ENCODE peak calls at places on chromosomes 2 and 18, in seven cellular contexts. One of them, this sample, is unnamed.

GRCh38 chr2:230898016-230898415 is 27.0 kb downstream of the GPR55 start:
- DNase-seq in AG04449: no peak
- DNase-seq in B cell: no peak
- DNase-seq in CD8-positive, alpha-beta T cell: peak; percentile 46
- DNase-seq in cardiac muscle cell: no peak
- DNase-seq in MCF 10A: no peak
- DNase-seq in OCI-LY7: no peak
- DNase-seq in this sample: no peak

GRCh38 chr2:55109219-55109891 is 59.1 kb upstream of the RTN4 start:
- DNase-seq in B cell: no peak
- DNase-seq in MCF 10A: peak; percentile 79
- DNase-seq in cardiac muscle cell: no peak
- DNase-seq in OCI-LY7: no peak
- DNase-seq in AG04449: no peak
- DNase-seq in CD8-positive, alpha-beta T cell: no peak
- DNase-seq in this sample: no peak

GRCh38 chr2:165007162-165007744 is 51.9 kb upstream of the SLC38A11 start:
- DNase-seq in cardiac muscle cell: no peak
- DNase-seq in MCF 10A: no peak
- DNase-seq in CD8-positive, alpha-beta T cell: no peak
- DNase-seq in OCI-LY7: no peak
- DNase-seq in AG04449: no peak
- DNase-seq in B cell: no peak
- DNase-seq in this sample: no peak

GRCh38 chr2:169734172-169734847 is 678 bp downstream of the KLHL23 start:
- DNase-seq in CD8-positive, alpha-beta T cell: no peak
- DNase-seq in cardiac muscle cell: peak; percentile 69
- DNase-seq in B cell: peak; percentile 27
- DNase-seq in AG04449: no peak
- DNase-seq in MCF 10A: peak; percentile 27
- DNase-seq in OCI-LY7: no peak
- DNase-seq in this sample: peak; percentile 15

GRCh38 chr2:85697096-85697495 is 2.9 kb downstream of the GNLY start:
- DNase-seq in B cell: no peak
- DNase-seq in OCI-LY7: no peak
- DNase-seq in cardiac muscle cell: no peak
- DNase-seq in MCF 10A: no peak
- DNase-seq in CD8-positive, alpha-beta T cell: peak; percentile 42
- DNase-seq in AG04449: no peak
- DNase-seq in this sample: no peak

GRCh38 chr2:239278941-239279365 is 121.9 kb downstream of the HDAC4 start:
- DNase-seq in AG04449: no peak
- DNase-seq in MCF 10A: peak; percentile 63
- DNase-seq in B cell: no peak
- DNase-seq in cardiac muscle cell: no peak
- DNase-seq in CD8-positive, alpha-beta T cell: no peak
- DNase-seq in OCI-LY7: no peak
- DNase-seq in this sample: no peak

GRCh38 chr2:94880507-94880906 is 9.3 kb downstream of the TEKT4 start:
- DNase-seq in CD8-positive, alpha-beta T cell: no peak
- DNase-seq in OCI-LY7: no peak
- DNase-seq in cardiac muscle cell: no peak
- DNase-seq in AG04449: no peak
- DNase-seq in MCF 10A: no peak
- DNase-seq in B cell: no peak
- DNase-seq in this sample: no peak

GRCh38 chr2:231707625-231708049 is 688 bp upstream of the PTMA start:
- DNase-seq in MCF 10A: peak; percentile 67
- DNase-seq in B cell: no peak
- DNase-seq in CD8-positive, alpha-beta T cell: no peak
- DNase-seq in AG04449: no peak
- DNase-seq in OCI-LY7: no peak
- DNase-seq in cardiac muscle cell: peak; percentile 50
- DNase-seq in this sample: no peak

GRCh38 chr2:43018179-43019024 is 208.0 kb downstream of the ZFP36L2 start:
- DNase-seq in MCF 10A: peak; percentile 93
- DNase-seq in AG04449: peak; percentile 33
- DNase-seq in CD8-positive, alpha-beta T cell: no peak
- DNase-seq in OCI-LY7: no peak
- DNase-seq in cardiac muscle cell: no peak
- DNase-seq in B cell: no peak
- DNase-seq in this sample: peak; percentile 97

GRCh38 chr2:240916571-240917008 is 10.5 kb downstream of the CROCC2 start:
- DNase-seq in OCI-LY7: no peak
- DNase-seq in CD8-positive, alpha-beta T cell: no peak
- DNase-seq in cardiac muscle cell: peak; percentile 44
- DNase-seq in MCF 10A: peak; percentile 65
- DNase-seq in AG04449: peak; percentile 23
- DNase-seq in B cell: no peak
- DNase-seq in this sample: no peak

GRCh38 chr2:147082850-147083522 is 761.8 kb upstream of the ACVR2A start:
- DNase-seq in CD8-positive, alpha-beta T cell: no peak
- DNase-seq in OCI-LY7: peak; percentile 44
- DNase-seq in MCF 10A: peak; percentile 75
- DNase-seq in cardiac muscle cell: peak; percentile 70
- DNase-seq in B cell: peak; percentile 47
- DNase-seq in AG04449: no peak
- DNase-seq in this sample: peak; percentile 13

GRCh38 chr2:192159215-192159614 is 35.5 kb downstream of the TMEFF2 start:
- DNase-seq in B cell: no peak
- DNase-seq in cardiac muscle cell: no peak
- DNase-seq in OCI-LY7: no peak
- DNase-seq in MCF 10A: no peak
- DNase-seq in CD8-positive, alpha-beta T cell: no peak
- DNase-seq in AG04449: no peak
- DNase-seq in this sample: no peak

GRCh38 chr2:25035537-25036220 is 6.2 kb upstream of the EFR3B start:
- DNase-seq in cardiac muscle cell: no peak
- DNase-seq in OCI-LY7: no peak
- DNase-seq in B cell: no peak
- DNase-seq in MCF 10A: peak; percentile 74
- DNase-seq in CD8-positive, alpha-beta T cell: no peak
- DNase-seq in AG04449: no peak
- DNase-seq in this sample: peak; percentile 35

GRCh38 chr18:54506516-54507261 is 84.4 kb upstream of the DYNAP start:
- DNase-seq in CD8-positive, alpha-beta T cell: no peak
- DNase-seq in cardiac muscle cell: no peak
- DNase-seq in OCI-LY7: peak; percentile 11
- DNase-seq in MCF 10A: no peak
- DNase-seq in B cell: no peak
- DNase-seq in AG04449: no peak
- DNase-seq in this sample: no peak

GRCh38 chr2:133262888-133263287 is 305.4 kb downstream of the NCKAP5 start:
- DNase-seq in AG04449: no peak
- DNase-seq in B cell: no peak
- DNase-seq in OCI-LY7: no peak
- DNase-seq in cardiac muscle cell: no peak
- DNase-seq in CD8-positive, alpha-beta T cell: no peak
- DNase-seq in MCF 10A: no peak
- DNase-seq in this sample: no peak
- TF ChIP-seq CTCF in AG04449: peak; percentile 31
- TF ChIP-seq CTCF in B cell: no peak
- TF ChIP-seq CTCF in OCI-LY7: peak; percentile 27
- TF ChIP-seq CTCF in cardiac muscle cell: no peak
- TF ChIP-seq CTCF in CD8-positive, alpha-beta T cell: no peak
- TF ChIP-seq CTCF in MCF 10A: peak; percentile 35
- TF ChIP-seq CTCF in this sample: no peak

GRCh38 chr2:173311844-173312606 is 42.6 kb upstream of the CDCA7 start:
- DNase-seq in AG04449: no peak
- DNase-seq in MCF 10A: no peak
- DNase-seq in cardiac muscle cell: no peak
- DNase-seq in B cell: no peak
- DNase-seq in CD8-positive, alpha-beta T cell: no peak
- DNase-seq in OCI-LY7: no peak
- DNase-seq in this sample: no peak

GRCh38 chr2:173305303-173305702 is 49.4 kb upstream of the CDCA7 start:
- DNase-seq in B cell: no peak
- DNase-seq in OCI-LY7: no peak
- DNase-seq in MCF 10A: no peak
- DNase-seq in cardiac muscle cell: no peak
- DNase-seq in CD8-positive, alpha-beta T cell: no peak
- DNase-seq in AG04449: no peak
- DNase-seq in this sample: no peak

DNA sequence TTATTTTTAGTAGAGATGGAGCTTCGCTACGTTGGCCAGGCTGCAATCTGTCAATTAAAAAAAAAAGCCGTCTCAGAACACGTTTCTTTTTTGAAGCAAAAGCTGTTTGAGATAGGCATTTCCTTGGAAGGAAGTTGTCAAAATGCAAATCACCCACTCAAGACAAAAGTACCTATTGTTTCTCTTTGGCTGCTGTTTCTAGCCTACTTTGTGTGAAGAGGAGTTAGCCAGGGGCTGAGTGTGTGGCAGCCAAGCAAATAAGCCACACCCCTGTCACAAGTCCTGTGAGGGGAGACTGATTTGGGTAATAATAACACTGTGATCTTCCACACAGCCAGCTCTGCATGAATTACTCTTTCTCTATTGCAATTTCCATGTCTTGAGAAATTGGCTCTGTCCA is 47.4 kb upstream of the CDCA7 start:
- DNase-seq in CD8-positive, alpha-beta T cell: no peak
- DNase-seq in MCF 10A: no peak
- DNase-seq in AG04449: no peak
- DNase-seq in cardiac muscle cell: no peak
- DNase-seq in OCI-LY7: peak; percentile 73
- DNase-seq in B cell: peak; percentile 17
- DNase-seq in this sample: no peak
- TF ChIP-seq CTCF in CD8-positive, alpha-beta T cell: no peak
- TF ChIP-seq CTCF in MCF 10A: no peak
- TF ChIP-seq CTCF in AG04449: no peak
- TF ChIP-seq CTCF in cardiac muscle cell: no peak
- TF ChIP-seq CTCF in OCI-LY7: no peak
- TF ChIP-seq CTCF in B cell: no peak
- TF ChIP-seq CTCF in this sample: no peak

DNA sequence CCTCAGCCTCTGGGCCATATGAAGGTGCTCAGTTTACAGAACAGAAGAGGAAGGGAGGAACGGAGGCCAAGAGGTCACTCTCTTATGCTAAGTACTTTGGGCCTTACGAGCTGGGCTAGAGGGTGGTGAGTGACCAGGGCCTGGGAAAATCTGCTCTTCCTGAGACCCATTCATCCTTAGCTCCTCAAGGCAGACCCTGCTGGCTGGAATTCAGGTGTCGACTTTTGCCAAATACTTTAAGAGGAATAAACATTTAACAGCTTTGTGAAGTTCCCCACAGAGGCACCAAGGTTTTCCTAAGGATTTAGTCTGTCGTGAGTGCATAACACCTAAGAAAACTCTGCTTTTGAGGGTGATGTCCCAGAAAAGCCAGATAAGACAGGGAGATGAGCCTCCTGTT is 129.7 kb upstream of the SIX2 start:
- DNase-seq in B cell: no peak
- DNase-seq in OCI-LY7: no peak
- DNase-seq in MCF 10A: no peak
- DNase-seq in cardiac muscle cell: peak; percentile 8
- DNase-seq in AG04449: no peak
- DNase-seq in CD8-positive, alpha-beta T cell: no peak
- DNase-seq in this sample: no peak
- TF ChIP-seq CTCF in B cell: no peak
- TF ChIP-seq CTCF in OCI-LY7: no peak
- TF ChIP-seq CTCF in MCF 10A: no peak
- TF ChIP-seq CTCF in cardiac muscle cell: no peak
- TF ChIP-seq CTCF in AG04449: no peak
- TF ChIP-seq CTCF in CD8-positive, alpha-beta T cell: no peak
- TF ChIP-seq CTCF in this sample: no peak

GRCh38 chr18:31553800-31554199 is 37.9 kb upstream of the TTR start:
- DNase-seq in MCF 10A: peak; percentile 25
- DNase-seq in OCI-LY7: no peak
- DNase-seq in AG04449: no peak
- DNase-seq in cardiac muscle cell: no peak
- DNase-seq in CD8-positive, alpha-beta T cell: no peak
- DNase-seq in B cell: no peak
- DNase-seq in this sample: no peak
- TF ChIP-seq CTCF in MCF 10A: no peak
- TF ChIP-seq CTCF in OCI-LY7: no peak
- TF ChIP-seq CTCF in AG04449: no peak
- TF ChIP-seq CTCF in cardiac muscle cell: no peak
- TF ChIP-seq CTCF in CD8-positive, alpha-beta T cell: no peak
- TF ChIP-seq CTCF in B cell: no peak
- TF ChIP-seq CTCF in this sample: no peak

DNA sequence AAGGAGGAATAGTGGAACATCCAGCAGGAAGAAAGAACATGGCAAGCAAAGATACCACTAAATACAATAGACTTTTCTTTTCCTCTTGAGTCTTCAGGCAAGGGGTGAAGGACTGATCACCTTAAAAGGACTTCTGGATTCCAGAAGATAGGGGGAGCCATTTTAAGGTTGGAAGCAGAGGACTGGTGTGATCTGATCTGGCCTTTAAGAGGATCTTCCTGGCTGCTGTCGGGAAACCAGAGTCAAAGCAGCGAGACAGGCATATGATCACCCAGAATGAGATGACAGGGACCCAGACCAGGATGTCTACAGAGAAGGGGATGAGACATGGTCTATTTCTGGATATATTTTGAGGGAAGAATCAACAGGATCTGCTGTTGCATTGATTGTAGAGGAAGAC is 558.0 kb downstream of the STK39 start:
- DNase-seq in B cell: no peak
- DNase-seq in AG04449: no peak
- DNase-seq in OCI-LY7: no peak
- DNase-seq in MCF 10A: peak; percentile 39
- DNase-seq in CD8-positive, alpha-beta T cell: no peak
- DNase-seq in cardiac muscle cell: no peak
- DNase-seq in this sample: no peak
- TF ChIP-seq CTCF in B cell: no peak
- TF ChIP-seq CTCF in AG04449: no peak
- TF ChIP-seq CTCF in OCI-LY7: peak; percentile 20
- TF ChIP-seq CTCF in MCF 10A: no peak
- TF ChIP-seq CTCF in CD8-positive, alpha-beta T cell: no peak
- TF ChIP-seq CTCF in cardiac muscle cell: no peak
- TF ChIP-seq CTCF in this sample: no peak

DNA sequence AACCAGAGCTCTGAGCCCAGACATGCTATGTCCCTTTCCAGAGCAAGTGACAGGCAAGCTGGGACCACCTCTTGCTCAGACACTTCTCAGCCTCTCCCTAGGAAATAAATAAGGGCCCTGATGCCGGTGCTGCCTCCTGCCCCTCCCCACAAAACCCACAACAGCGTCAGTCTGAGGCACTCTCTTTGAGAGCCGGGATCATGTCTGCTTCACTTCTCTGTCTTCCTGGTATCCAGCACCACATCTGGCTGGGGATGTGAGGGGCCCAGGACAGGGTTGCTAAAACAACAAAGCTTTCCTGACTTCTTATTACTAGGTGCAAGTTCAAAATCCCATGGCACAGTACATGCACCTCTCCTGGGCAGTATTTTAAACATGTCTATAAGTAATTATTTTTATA is 103.9 kb upstream of the GLI2 start:
- DNase-seq in CD8-positive, alpha-beta T cell: no peak
- DNase-seq in cardiac muscle cell: no peak
- DNase-seq in MCF 10A: no peak
- DNase-seq in AG04449: no peak
- DNase-seq in B cell: no peak
- DNase-seq in OCI-LY7: no peak
- DNase-seq in this sample: no peak
- TF ChIP-seq CTCF in CD8-positive, alpha-beta T cell: no peak
- TF ChIP-seq CTCF in cardiac muscle cell: no peak
- TF ChIP-seq CTCF in MCF 10A: no peak
- TF ChIP-seq CTCF in AG04449: no peak
- TF ChIP-seq CTCF in B cell: no peak
- TF ChIP-seq CTCF in OCI-LY7: no peak
- TF ChIP-seq CTCF in this sample: no peak